ENCODE peak calls at places on chromosomes 3 and 15, in seven cellular contexts. B, W, G, I, K, R and A are unnamed samples.

GRCh38 chr3:162125790-162126189 is 629.2 kb downstream of the OTOL1 start:
- DNase-seq in B (no peak), W (no peak), G (no peak), I (no peak), K (no peak), R (no peak), A (no peak)

GRCh38 chr15:67142142-67143092 is 77.0 kb downstream of the SMAD3 start:
- DNase-seq in B (peak; percentile 19), W (peak; percentile 83), G (peak; percentile 52), I (no peak), K (no peak), R (no peak), A (no peak)

GRCh38 chr3:112089956-112090898 is 4.0 kb downstream of the C3orf52 start:
- DNase-seq in B (no peak), W (no peak), G (no peak), I (no peak), K (no peak), R (no peak), A (no peak)

GRCh38 chr15:87269566-87269965 is 987.0 kb downstream of the NTRK3 start:
- DNase-seq in B (no peak), W (peak; percentile 66), G (peak; percentile 43), I (no peak), K (no peak), R (no peak), A (no peak)

GRCh38 chr3:42159147-42159546 is 68.0 kb downstream of the TRAK1 start:
- DNase-seq in B (no peak), W (no peak), G (no peak), I (no peak), K (no peak), R (no peak), A (no peak)

GRCh38 chr3:44318929-44319328 is 19.6 kb upstream of the TCAIM start:
- DNase-seq in B (no peak), W (no peak), G (no peak), I (no peak), K (no peak), R (no peak), A (no peak)

GRCh38 chr3:87120850-87121249 is 106.3 kb upstream of the CHMP2B start:
- DNase-seq in B (no peak), W (no peak), G (no peak), I (no peak), K (peak; percentile 46), R (no peak), A (no peak)

GRCh38 chr3:50786631-50787030 is 111.9 kb downstream of the DOCK3 start:
- DNase-seq in B (no peak), W (no peak), G (no peak), I (no peak), K (no peak), R (no peak), A (no peak)

GRCh38 chr3:133301194-133301593 is 98.7 kb upstream of the BFSP2 start:
- DNase-seq in B (no peak), W (peak; percentile 90), G (peak; percentile 56), I (no peak), K (no peak), R (no peak), A (no peak)

GRCh38 chr15:63122002-63122893 is 587 bp downstream of the LACTB start:
- DNase-seq in B (peak; percentile 98), W (peak; percentile 85), G (peak; percentile 71), I (peak; percentile 9), K (peak; percentile 63), R (peak; percentile 84), A (peak; percentile 82)

GRCh38 chr3:55488398-55489055 is 1.4 kb upstream of the WNT5A start:
- DNase-seq in B (peak; percentile 58), W (peak; percentile 90), G (peak; percentile 53), I (no peak), K (no peak), R (no peak), A (peak; percentile 31)

GRCh38 chr3:59660852-59661624 is 611.2 kb upstream of the CFAP20DC start:
- DNase-seq in B (no peak), W (no peak), G (no peak), I (peak; percentile 75), K (peak; percentile 68), R (no peak), A (no peak)

GRCh38 chr3:111768076-111768475 is 91.0 kb upstream of the PHLDB2 start:
- DNase-seq in B (no peak), W (no peak), G (no peak), I (no peak), K (no peak), R (no peak), A (no peak)

GRCh38 chr3:45896956-45897355 is 10.6 kb downstream of the CCR9 start:
- DNase-seq in B (no peak), W (peak; percentile 77), G (no peak), I (no peak), K (no peak), R (no peak), A (no peak)

GRCh38 chr3:126659915-126660886 is 5.3 kb upstream of the TXNRD3 start:
- DNase-seq in B (no peak), W (peak; percentile 19), G (no peak), I (no peak), K (no peak), R (no peak), A (no peak)

GRCh38 chr3:18812316-18812715 is 336.0 kb upstream of the KCNH8 start:
- DNase-seq in B (no peak), W (peak; percentile 0), G (peak; percentile 3), I (no peak), K (peak; percentile 2), R (no peak), A (no peak)

GRCh38 chr3:74575857-74576256 is 38.6 kb downstream of the CNTN3 start:
- DNase-seq in B (no peak), W (no peak), G (no peak), I (no peak), K (no peak), R (no peak), A (no peak)

GRCh38 chr3:101849714-101850326 is 506 bp downstream of the NFKBIZ start:
- DNase-seq in B (no peak), W (no peak), G (no peak), I (no peak), K (peak; percentile 33), R (peak; percentile 42), A (peak; percentile 60)

GRCh38 chr3:64164309-64164708 is 61.0 kb downstream of the PRICKLE2 start:
- DNase-seq in B (no peak), W (peak; percentile 78), G (no peak), I (no peak), K (no peak), R (no peak), A (no peak)

GRCh38 chr3:56468184-56469106 is at the start of gene ERC2:
- DNase-seq in B (peak; percentile 46), W (peak; percentile 55), G (peak; percentile 79), I (no peak), K (peak; percentile 59), R (no peak), A (no peak)

GRCh38 chr15:81531141-81531592 is 157.2 kb upstream of the TMC3 start:
- DNase-seq in B (no peak), W (peak; percentile 10), G (no peak), I (no peak), K (no peak), R (no peak), A (no peak)

GRCh38 chr3:17039579-17039978 is 154.8 kb downstream of the PLCL2 start:
- DNase-seq in B (no peak), W (peak; percentile 92), G (peak; percentile 53), I (no peak), K (no peak), R (no peak), A (no peak)

GRCh38 chr3:127306361-127307112 is 18.7 kb upstream of the PRR20G start:
- DNase-seq in B (no peak), W (no peak), G (no peak), I (no peak), K (no peak), R (no peak), A (no peak)

GRCh38 chr3:101803152-101803782 is 24.3 kb downstream of the NXPE3 start:
- DNase-seq in B (peak; percentile 58), W (peak; percentile 67), G (peak; percentile 75), I (peak; percentile 16), K (peak; percentile 61), R (peak; percentile 47), A (peak; percentile 83)

GRCh38 chr3:16807441-16807840 is 77.3 kb upstream of the PLCL2 start:
- DNase-seq in B (no peak), W (peak; percentile 60), G (no peak), I (no peak), K (no peak), R (no peak), A (no peak)

GRCh38 chr3:55678521-55679216 is 191.6 kb upstream of the WNT5A start:
- DNase-seq in B (no peak), W (no peak), G (no peak), I (no peak), K (no peak), R (no peak), A (no peak)